ENCODE peak calls at places on chromosomes 4 and X, in six cellular contexts. One of them, this sample, is unnamed.

GRCh38 chrX:1020634-1021166 is 191.7 kb downstream of the CRLF2 start:
- DNase-seq in NCI-H1092: no peak
- DNase-seq in PC-3: no peak
- DNase-seq in Kasumi-1: no peak
- DNase-seq in stimulated activated CD8-positive, alpha-beta memory T cell treated with anti-CD3 and anti-CD28 coated beads, Interleukin-15, amount 100 ng/mL, for 24 hours: no peak
- DNase-seq in SW480: no peak
- DNase-seq in this sample: no peak

GRCh38 chr4:112029642-112030235 is 115.5 kb upstream of the FAM241A start:
- DNase-seq in NCI-H1092: no peak
- DNase-seq in PC-3: no peak
- DNase-seq in Kasumi-1: no peak
- DNase-seq in stimulated activated CD8-positive, alpha-beta memory T cell treated with anti-CD3 and anti-CD28 coated beads, Interleukin-15, amount 100 ng/mL, for 24 hours: no peak
- DNase-seq in SW480: no peak
- DNase-seq in this sample: no peak

GRCh38 chrX:71282514-71283408 is 674 bp upstream of the NONO start:
- DNase-seq in NCI-H1092: no peak
- DNase-seq in PC-3: no peak
- DNase-seq in Kasumi-1: no peak
- DNase-seq in stimulated activated CD8-positive, alpha-beta memory T cell treated with anti-CD3 and anti-CD28 coated beads, Interleukin-15, amount 100 ng/mL, for 24 hours: peak
- DNase-seq in SW480: no peak
- DNase-seq in this sample: no peak

GRCh38 chr4:18318682-18319410 is 297.3 kb upstream of the LCORL start:
- DNase-seq in NCI-H1092: peak
- DNase-seq in PC-3: no peak
- DNase-seq in Kasumi-1: no peak
- DNase-seq in stimulated activated CD8-positive, alpha-beta memory T cell treated with anti-CD3 and anti-CD28 coated beads, Interleukin-15, amount 100 ng/mL, for 24 hours: no peak
- DNase-seq in SW480: no peak
- DNase-seq in this sample: no peak

GRCh38 chr4:39032218-39033085 is at the start of gene TMEM156:
- DNase-seq in NCI-H1092: no peak
- DNase-seq in PC-3: peak
- DNase-seq in Kasumi-1: peak
- DNase-seq in stimulated activated CD8-positive, alpha-beta memory T cell treated with anti-CD3 and anti-CD28 coated beads, Interleukin-15, amount 100 ng/mL, for 24 hours: no peak
- DNase-seq in SW480: no peak
- DNase-seq in this sample: no peak

GRCh38 chr4:99457270-99457669 is 22.1 kb upstream of the ADH7 start:
- DNase-seq in NCI-H1092: no peak
- DNase-seq in PC-3: no peak
- DNase-seq in Kasumi-1: no peak
- DNase-seq in stimulated activated CD8-positive, alpha-beta memory T cell treated with anti-CD3 and anti-CD28 coated beads, Interleukin-15, amount 100 ng/mL, for 24 hours: no peak
- DNase-seq in SW480: no peak
- DNase-seq in this sample: no peak

GRCh38 chrX:672931-673330 is 42.3 kb downstream of the SHOX start:
- DNase-seq in NCI-H1092: no peak
- DNase-seq in PC-3: peak
- DNase-seq in Kasumi-1: no peak
- DNase-seq in stimulated activated CD8-positive, alpha-beta memory T cell treated with anti-CD3 and anti-CD28 coated beads, Interleukin-15, amount 100 ng/mL, for 24 hours: no peak
- DNase-seq in SW480: no peak
- DNase-seq in this sample: no peak

GRCh38 chr4:5079581-5079980 is 28.3 kb downstream of the STK32B start:
- DNase-seq in NCI-H1092: no peak
- DNase-seq in PC-3: no peak
- DNase-seq in Kasumi-1: no peak
- DNase-seq in stimulated activated CD8-positive, alpha-beta memory T cell treated with anti-CD3 and anti-CD28 coated beads, Interleukin-15, amount 100 ng/mL, for 24 hours: no peak
- DNase-seq in SW480: no peak
- DNase-seq in this sample: no peak

GRCh38 chr4:156686120-156686519 is 285.5 kb downstream of the PDGFC start:
- DNase-seq in NCI-H1092: no peak
- DNase-seq in PC-3: no peak
- DNase-seq in Kasumi-1: no peak
- DNase-seq in stimulated activated CD8-positive, alpha-beta memory T cell treated with anti-CD3 and anti-CD28 coated beads, Interleukin-15, amount 100 ng/mL, for 24 hours: no peak
- DNase-seq in SW480: no peak
- DNase-seq in this sample: no peak

GRCh38 chr4:180330521-180330920 is 1912.7 kb upstream of the TENM3 start:
- DNase-seq in NCI-H1092: no peak
- DNase-seq in PC-3: peak
- DNase-seq in Kasumi-1: no peak
- DNase-seq in stimulated activated CD8-positive, alpha-beta memory T cell treated with anti-CD3 and anti-CD28 coated beads, Interleukin-15, amount 100 ng/mL, for 24 hours: no peak
- DNase-seq in SW480: no peak
- DNase-seq in this sample: no peak

GRCh38 chrX:14363719-14364118 is 165.6 kb upstream of the GLRA2 start:
- DNase-seq in NCI-H1092: no peak
- DNase-seq in PC-3: peak
- DNase-seq in Kasumi-1: no peak
- DNase-seq in stimulated activated CD8-positive, alpha-beta memory T cell treated with anti-CD3 and anti-CD28 coated beads, Interleukin-15, amount 100 ng/mL, for 24 hours: no peak
- DNase-seq in SW480: no peak
- DNase-seq in this sample: no peak

GRCh38 chr4:40990899-40991265 is 223.5 kb downstream of the APBB2 start:
- DNase-seq in NCI-H1092: no peak
- DNase-seq in PC-3: no peak
- DNase-seq in Kasumi-1: no peak
- DNase-seq in stimulated activated CD8-positive, alpha-beta memory T cell treated with anti-CD3 and anti-CD28 coated beads, Interleukin-15, amount 100 ng/mL, for 24 hours: no peak
- DNase-seq in SW480: no peak
- DNase-seq in this sample: no peak

GRCh38 chr4:118410143-118410542 is 57.3 kb upstream of the PRSS12 start:
- DNase-seq in NCI-H1092: no peak
- DNase-seq in PC-3: peak
- DNase-seq in Kasumi-1: no peak
- DNase-seq in stimulated activated CD8-positive, alpha-beta memory T cell treated with anti-CD3 and anti-CD28 coated beads, Interleukin-15, amount 100 ng/mL, for 24 hours: no peak
- DNase-seq in SW480: no peak
- DNase-seq in this sample: no peak

GRCh38 chr4:16329797-16330134 is 103.5 kb upstream of the TAPT1 start:
- DNase-seq in NCI-H1092: no peak
- DNase-seq in PC-3: no peak
- DNase-seq in Kasumi-1: no peak
- DNase-seq in stimulated activated CD8-positive, alpha-beta memory T cell treated with anti-CD3 and anti-CD28 coated beads, Interleukin-15, amount 100 ng/mL, for 24 hours: no peak
- DNase-seq in SW480: no peak
- DNase-seq in this sample: no peak

GRCh38 chrX:153642655-153643430 is 4.2 kb upstream of the DUSP9 start:
- DNase-seq in NCI-H1092: no peak
- DNase-seq in PC-3: no peak
- DNase-seq in Kasumi-1: no peak
- DNase-seq in stimulated activated CD8-positive, alpha-beta memory T cell treated with anti-CD3 and anti-CD28 coated beads, Interleukin-15, amount 100 ng/mL, for 24 hours: no peak
- DNase-seq in SW480: no peak
- DNase-seq in this sample: no peak

GRCh38 chrX:3010532-3010931 is 4.2 kb downstream of the ARSH start:
- DNase-seq in NCI-H1092: no peak
- DNase-seq in PC-3: no peak
- DNase-seq in Kasumi-1: no peak
- DNase-seq in stimulated activated CD8-positive, alpha-beta memory T cell treated with anti-CD3 and anti-CD28 coated beads, Interleukin-15, amount 100 ng/mL, for 24 hours: no peak
- DNase-seq in SW480: no peak
- DNase-seq in this sample: no peak

GRCh38 chr4:186949847-186950246 is 226.2 kb upstream of the FAT1 start:
- DNase-seq in NCI-H1092: no peak
- DNase-seq in PC-3: no peak
- DNase-seq in Kasumi-1: no peak
- DNase-seq in stimulated activated CD8-positive, alpha-beta memory T cell treated with anti-CD3 and anti-CD28 coated beads, Interleukin-15, amount 100 ng/mL, for 24 hours: no peak
- DNase-seq in SW480: no peak
- DNase-seq in this sample: no peak

GRCh38 chr4:55754754-55755350 is 64.7 kb upstream of the EXOC1L start:
- DNase-seq in NCI-H1092: no peak
- DNase-seq in PC-3: peak
- DNase-seq in Kasumi-1: no peak
- DNase-seq in stimulated activated CD8-positive, alpha-beta memory T cell treated with anti-CD3 and anti-CD28 coated beads, Interleukin-15, amount 100 ng/mL, for 24 hours: no peak
- DNase-seq in SW480: no peak
- DNase-seq in this sample: no peak

GRCh38 chrX:95505721-95506120 is 1178.9 kb upstream of the DIAPH2 start:
- DNase-seq in NCI-H1092: no peak
- DNase-seq in PC-3: no peak
- DNase-seq in Kasumi-1: no peak
- DNase-seq in stimulated activated CD8-positive, alpha-beta memory T cell treated with anti-CD3 and anti-CD28 coated beads, Interleukin-15, amount 100 ng/mL, for 24 hours: no peak
- DNase-seq in SW480: no peak
- DNase-seq in this sample: no peak

GRCh38 chr4:131258361-131258760 is 1890.7 kb upstream of the PCDH10 start:
- DNase-seq in NCI-H1092: no peak
- DNase-seq in PC-3: no peak
- DNase-seq in Kasumi-1: no peak
- DNase-seq in stimulated activated CD8-positive, alpha-beta memory T cell treated with anti-CD3 and anti-CD28 coated beads, Interleukin-15, amount 100 ng/mL, for 24 hours: no peak
- DNase-seq in SW480: no peak
- DNase-seq in this sample: no peak

GRCh38 chrX:44938111-44938510 is 65.1 kb downstream of the KDM6A start:
- DNase-seq in NCI-H1092: no peak
- DNase-seq in PC-3: no peak
- DNase-seq in Kasumi-1: no peak
- DNase-seq in stimulated activated CD8-positive, alpha-beta memory T cell treated with anti-CD3 and anti-CD28 coated beads, Interleukin-15, amount 100 ng/mL, for 24 hours: no peak
- DNase-seq in SW480: no peak
- DNase-seq in this sample: no peak

GRCh38 chrX:39396358-39396995 is 595.2 kb downstream of the MID1IP1 start:
- DNase-seq in NCI-H1092: peak
- DNase-seq in PC-3: no peak
- DNase-seq in Kasumi-1: no peak
- DNase-seq in stimulated activated CD8-positive, alpha-beta memory T cell treated with anti-CD3 and anti-CD28 coated beads, Interleukin-15, amount 100 ng/mL, for 24 hours: no peak
- DNase-seq in SW480: no peak
- DNase-seq in this sample: no peak

GRCh38 chr4:94390804-94391410 is 48.3 kb upstream of the HPGDS start:
- DNase-seq in NCI-H1092: no peak
- DNase-seq in PC-3: peak
- DNase-seq in Kasumi-1: peak
- DNase-seq in stimulated activated CD8-positive, alpha-beta memory T cell treated with anti-CD3 and anti-CD28 coated beads, Interleukin-15, amount 100 ng/mL, for 24 hours: no peak
- DNase-seq in SW480: peak
- DNase-seq in this sample: no peak

GRCh38 chr4:72467633-72468032 is 101.4 kb downstream of the ADAMTS3 start:
- DNase-seq in NCI-H1092: no peak
- DNase-seq in PC-3: no peak
- DNase-seq in Kasumi-1: no peak
- DNase-seq in stimulated activated CD8-positive, alpha-beta memory T cell treated with anti-CD3 and anti-CD28 coated beads, Interleukin-15, amount 100 ng/mL, for 24 hours: no peak
- DNase-seq in SW480: no peak
- DNase-seq in this sample: no peak

GRCh38 chr4:73653695-73654106 is 33.5 kb upstream of the RASSF6 start:
- DNase-seq in NCI-H1092: peak
- DNase-seq in PC-3: peak
- DNase-seq in Kasumi-1: peak
- DNase-seq in stimulated activated CD8-positive, alpha-beta memory T cell treated with anti-CD3 and anti-CD28 coated beads, Interleukin-15, amount 100 ng/mL, for 24 hours: no peak
- DNase-seq in SW480: peak
- DNase-seq in this sample: no peak

GRCh38 chrX:150869450-150869849 is 29.0 kb downstream of the CD99L2 start:
- DNase-seq in NCI-H1092: no peak
- DNase-seq in PC-3: no peak
- DNase-seq in Kasumi-1: no peak
- DNase-seq in stimulated activated CD8-positive, alpha-beta memory T cell treated with anti-CD3 and anti-CD28 coated beads, Interleukin-15, amount 100 ng/mL, for 24 hours: no peak
- DNase-seq in SW480: no peak
- DNase-seq in this sample: no peak

GRCh38 chrX:117768861-117769604 is 347.6 kb downstream of the KLHL13 start:
- DNase-seq in NCI-H1092: no peak
- DNase-seq in PC-3: no peak
- DNase-seq in Kasumi-1: no peak
- DNase-seq in stimulated activated CD8-positive, alpha-beta memory T cell treated with anti-CD3 and anti-CD28 coated beads, Interleukin-15, amount 100 ng/mL, for 24 hours: no peak
- DNase-seq in SW480: no peak
- DNase-seq in this sample: no peak

GRCh38 chrX:33725556-33726232 is 406.4 kb downstream of the FAM47A start:
- DNase-seq in NCI-H1092: no peak
- DNase-seq in PC-3: peak
- DNase-seq in Kasumi-1: no peak
- DNase-seq in stimulated activated CD8-positive, alpha-beta memory T cell treated with anti-CD3 and anti-CD28 coated beads, Interleukin-15, amount 100 ng/mL, for 24 hours: no peak
- DNase-seq in SW480: no peak
- DNase-seq in this sample: no peak

GRCh38 chr4:1870578-1871443 is at the start of gene NSD2:
- DNase-seq in NCI-H1092: peak
- DNase-seq in PC-3: peak
- DNase-seq in Kasumi-1: peak
- DNase-seq in stimulated activated CD8-positive, alpha-beta memory T cell treated with anti-CD3 and anti-CD28 coated beads, Interleukin-15, amount 100 ng/mL, for 24 hours: peak
- DNase-seq in SW480: peak
- DNase-seq in this sample: peak

GRCh38 chrX:100931218-100931924 is 2.7 kb upstream of the XKRX start:
- DNase-seq in NCI-H1092: no peak
- DNase-seq in PC-3: no peak
- DNase-seq in Kasumi-1: no peak
- DNase-seq in stimulated activated CD8-positive, alpha-beta memory T cell treated with anti-CD3 and anti-CD28 coated beads, Interleukin-15, amount 100 ng/mL, for 24 hours: no peak
- DNase-seq in SW480: no peak
- DNase-seq in this sample: no peak

GRCh38 chr4:183987987-183988392 is 82.9 kb downstream of the STOX2 start:
- DNase-seq in NCI-H1092: no peak
- DNase-seq in PC-3: peak
- DNase-seq in Kasumi-1: peak
- DNase-seq in stimulated activated CD8-positive, alpha-beta memory T cell treated with anti-CD3 and anti-CD28 coated beads, Interleukin-15, amount 100 ng/mL, for 24 hours: no peak
- DNase-seq in SW480: peak
- DNase-seq in this sample: no peak

This sample was measured in D721Med.